ENCODE peak calls at places on chromosomes 3 and 15, in four cellular contexts. One of them, this sample, is unnamed.

GRCh38 chr3:38610436-38610835 is 39.1 kb downstream of the SCN5A start:
- DNase-seq in CD4-positive, alpha-beta T cell: no peak
- DNase-seq in stimulated activated CD4-positive, alpha-beta T cell treated with anti-CD3 and anti-CD28 coated beads, TNF-alpha, amount 100 ng/mL, for 24 hours: no peak
- DNase-seq in colonic mucosa: no peak
- DNase-seq in this sample: no peak

GRCh38 chr3:151843275-151843674 is 29.4 kb downstream of the AADAC start:
- DNase-seq in stimulated activated CD4-positive, alpha-beta T cell treated with anti-CD3 and anti-CD28 coated beads, TNF-alpha, amount 100 ng/mL, for 24 hours: no peak
- DNase-seq in CD4-positive, alpha-beta T cell: no peak
- DNase-seq in colonic mucosa: no peak
- DNase-seq in this sample: no peak

GRCh38 chr3:101379695-101380376 is 59.5 kb upstream of the IMPG2 start:
- DNase-seq in colonic mucosa: no peak
- DNase-seq in stimulated activated CD4-positive, alpha-beta T cell treated with anti-CD3 and anti-CD28 coated beads, TNF-alpha, amount 100 ng/mL, for 24 hours: no peak
- DNase-seq in CD4-positive, alpha-beta T cell: no peak
- DNase-seq in this sample: no peak

GRCh38 chr3:173135059-173135458 is 6.0 kb downstream of the SPATA16 start:
- DNase-seq in colonic mucosa: no peak
- DNase-seq in stimulated activated CD4-positive, alpha-beta T cell treated with anti-CD3 and anti-CD28 coated beads, TNF-alpha, amount 100 ng/mL, for 24 hours: no peak
- DNase-seq in CD4-positive, alpha-beta T cell: no peak
- DNase-seq in this sample: no peak

GRCh38 chr3:50050361-50050760 is 38.4 kb upstream of the RBM5 start:
- DNase-seq in CD4-positive, alpha-beta T cell: no peak
- DNase-seq in colonic mucosa: no peak
- DNase-seq in stimulated activated CD4-positive, alpha-beta T cell treated with anti-CD3 and anti-CD28 coated beads, TNF-alpha, amount 100 ng/mL, for 24 hours: no peak
- DNase-seq in this sample: no peak

GRCh38 chr15:70466895-70467529 is 296.3 kb downstream of the UACA start:
- DNase-seq in stimulated activated CD4-positive, alpha-beta T cell treated with anti-CD3 and anti-CD28 coated beads, TNF-alpha, amount 100 ng/mL, for 24 hours: peak
- DNase-seq in colonic mucosa: peak
- DNase-seq in CD4-positive, alpha-beta T cell: peak
- DNase-seq in this sample: peak

GRCh38 chr15:31062965-31063355 is 38.6 kb downstream of the TRPM1 start:
- DNase-seq in stimulated activated CD4-positive, alpha-beta T cell treated with anti-CD3 and anti-CD28 coated beads, TNF-alpha, amount 100 ng/mL, for 24 hours: no peak
- DNase-seq in colonic mucosa: no peak
- DNase-seq in CD4-positive, alpha-beta T cell: no peak
- DNase-seq in this sample: no peak

GRCh38 chr3:57778499-57778898 is 22.4 kb downstream of the SLMAP start:
- DNase-seq in CD4-positive, alpha-beta T cell: no peak
- DNase-seq in colonic mucosa: no peak
- DNase-seq in stimulated activated CD4-positive, alpha-beta T cell treated with anti-CD3 and anti-CD28 coated beads, TNF-alpha, amount 100 ng/mL, for 24 hours: no peak
- DNase-seq in this sample: no peak

GRCh38 chr3:108486910-108487309 is 23.5 kb downstream of the MYH15 start:
- DNase-seq in stimulated activated CD4-positive, alpha-beta T cell treated with anti-CD3 and anti-CD28 coated beads, TNF-alpha, amount 100 ng/mL, for 24 hours: no peak
- DNase-seq in colonic mucosa: no peak
- DNase-seq in CD4-positive, alpha-beta T cell: no peak
- DNase-seq in this sample: no peak

GRCh38 chr15:56351957-56352506 is 13.2 kb upstream of the TEX9 start:
- DNase-seq in CD4-positive, alpha-beta T cell: no peak
- DNase-seq in stimulated activated CD4-positive, alpha-beta T cell treated with anti-CD3 and anti-CD28 coated beads, TNF-alpha, amount 100 ng/mL, for 24 hours: no peak
- DNase-seq in colonic mucosa: no peak
- DNase-seq in this sample: no peak

GRCh38 chr15:23690015-23690414 is 2.9 kb upstream of the NDN start:
- DNase-seq in colonic mucosa: no peak
- DNase-seq in CD4-positive, alpha-beta T cell: no peak
- DNase-seq in stimulated activated CD4-positive, alpha-beta T cell treated with anti-CD3 and anti-CD28 coated beads, TNF-alpha, amount 100 ng/mL, for 24 hours: no peak
- DNase-seq in this sample: no peak

GRCh38 chr3:65855370-65856100 is 183.2 kb downstream of the MAGI1 start:
- DNase-seq in stimulated activated CD4-positive, alpha-beta T cell treated with anti-CD3 and anti-CD28 coated beads, TNF-alpha, amount 100 ng/mL, for 24 hours: no peak
- DNase-seq in colonic mucosa: no peak
- DNase-seq in CD4-positive, alpha-beta T cell: no peak
- DNase-seq in this sample: no peak

GRCh38 chr3:177934001-177934891 is 602.0 kb upstream of the KCNMB2 start:
- DNase-seq in colonic mucosa: no peak
- DNase-seq in CD4-positive, alpha-beta T cell: no peak
- DNase-seq in stimulated activated CD4-positive, alpha-beta T cell treated with anti-CD3 and anti-CD28 coated beads, TNF-alpha, amount 100 ng/mL, for 24 hours: no peak
- DNase-seq in this sample: no peak

GRCh38 chr3:120450914-120451669 is at the start of gene FSTL1:
- DNase-seq in colonic mucosa: peak
- DNase-seq in CD4-positive, alpha-beta T cell: no peak
- DNase-seq in stimulated activated CD4-positive, alpha-beta T cell treated with anti-CD3 and anti-CD28 coated beads, TNF-alpha, amount 100 ng/mL, for 24 hours: peak
- DNase-seq in this sample: peak

GRCh38 chr3:52247455-52248164 is 2.1 kb downstream of the PPM1M start:
- DNase-seq in colonic mucosa: no peak
- DNase-seq in CD4-positive, alpha-beta T cell: no peak
- DNase-seq in stimulated activated CD4-positive, alpha-beta T cell treated with anti-CD3 and anti-CD28 coated beads, TNF-alpha, amount 100 ng/mL, for 24 hours: no peak
- DNase-seq in this sample: no peak

GRCh38 chr3:9229325-9229724 is 20.1 kb downstream of the SRGAP3 start:
- DNase-seq in CD4-positive, alpha-beta T cell: no peak
- DNase-seq in colonic mucosa: no peak
- DNase-seq in stimulated activated CD4-positive, alpha-beta T cell treated with anti-CD3 and anti-CD28 coated beads, TNF-alpha, amount 100 ng/mL, for 24 hours: no peak
- DNase-seq in this sample: no peak

GRCh38 chr3:13021141-13021933 is 51.9 kb downstream of the IQSEC1 start:
- DNase-seq in colonic mucosa: no peak
- DNase-seq in CD4-positive, alpha-beta T cell: no peak
- DNase-seq in stimulated activated CD4-positive, alpha-beta T cell treated with anti-CD3 and anti-CD28 coated beads, TNF-alpha, amount 100 ng/mL, for 24 hours: no peak
- DNase-seq in this sample: no peak

GRCh38 chr3:47762233-47762632 is 19.5 kb downstream of the SMARCC1 start:
- DNase-seq in colonic mucosa: no peak
- DNase-seq in CD4-positive, alpha-beta T cell: no peak
- DNase-seq in stimulated activated CD4-positive, alpha-beta T cell treated with anti-CD3 and anti-CD28 coated beads, TNF-alpha, amount 100 ng/mL, for 24 hours: no peak
- DNase-seq in this sample: no peak

GRCh38 chr3:106827515-106828213 is 549.6 kb upstream of the CCDC54 start:
- DNase-seq in stimulated activated CD4-positive, alpha-beta T cell treated with anti-CD3 and anti-CD28 coated beads, TNF-alpha, amount 100 ng/mL, for 24 hours: no peak
- DNase-seq in colonic mucosa: no peak
- DNase-seq in CD4-positive, alpha-beta T cell: no peak
- DNase-seq in this sample: no peak

GRCh38 chr15:62533687-62534086 is 368.6 kb upstream of the C2CD4B start:
- DNase-seq in colonic mucosa: no peak
- DNase-seq in stimulated activated CD4-positive, alpha-beta T cell treated with anti-CD3 and anti-CD28 coated beads, TNF-alpha, amount 100 ng/mL, for 24 hours: no peak
- DNase-seq in CD4-positive, alpha-beta T cell: no peak
- DNase-seq in this sample: no peak

GRCh38 chr3:122013448-122013925 is 8.6 kb downstream of the ILDR1 start:
- DNase-seq in colonic mucosa: peak
- DNase-seq in stimulated activated CD4-positive, alpha-beta T cell treated with anti-CD3 and anti-CD28 coated beads, TNF-alpha, amount 100 ng/mL, for 24 hours: no peak
- DNase-seq in CD4-positive, alpha-beta T cell: no peak
- DNase-seq in this sample: peak

GRCh38 chr15:101314726-101315125 is 19.7 kb upstream of the SNRPA1 start:
- DNase-seq in stimulated activated CD4-positive, alpha-beta T cell treated with anti-CD3 and anti-CD28 coated beads, TNF-alpha, amount 100 ng/mL, for 24 hours: no peak
- DNase-seq in colonic mucosa: no peak
- DNase-seq in CD4-positive, alpha-beta T cell: no peak
- DNase-seq in this sample: no peak

GRCh38 chr15:66844041-66844746 is 142.2 kb downstream of the SMAD6 start:
- DNase-seq in CD4-positive, alpha-beta T cell: no peak
- DNase-seq in stimulated activated CD4-positive, alpha-beta T cell treated with anti-CD3 and anti-CD28 coated beads, TNF-alpha, amount 100 ng/mL, for 24 hours: no peak
- DNase-seq in colonic mucosa: no peak
- DNase-seq in this sample: no peak

GRCh38 chr3:117524890-117525289 is 815.3 kb downstream of the TUSC7 start:
- DNase-seq in stimulated activated CD4-positive, alpha-beta T cell treated with anti-CD3 and anti-CD28 coated beads, TNF-alpha, amount 100 ng/mL, for 24 hours: no peak
- DNase-seq in CD4-positive, alpha-beta T cell: no peak
- DNase-seq in colonic mucosa: no peak
- DNase-seq in this sample: no peak

GRCh38 chr3:196073188-196073838 is 8.6 kb downstream of the TFRC start:
- DNase-seq in CD4-positive, alpha-beta T cell: peak
- DNase-seq in stimulated activated CD4-positive, alpha-beta T cell treated with anti-CD3 and anti-CD28 coated beads, TNF-alpha, amount 100 ng/mL, for 24 hours: peak
- DNase-seq in colonic mucosa: peak
- DNase-seq in this sample: no peak

GRCh38 chr15:98823012-98823458 is 174.7 kb downstream of the IGF1R start:
- DNase-seq in CD4-positive, alpha-beta T cell: no peak
- DNase-seq in colonic mucosa: no peak
- DNase-seq in stimulated activated CD4-positive, alpha-beta T cell treated with anti-CD3 and anti-CD28 coated beads, TNF-alpha, amount 100 ng/mL, for 24 hours: no peak
- DNase-seq in this sample: no peak

GRCh38 chr3:141793476-141794260 is 30.5 kb downstream of the GRK7 start:
- DNase-seq in stimulated activated CD4-positive, alpha-beta T cell treated with anti-CD3 and anti-CD28 coated beads, TNF-alpha, amount 100 ng/mL, for 24 hours: no peak
- DNase-seq in CD4-positive, alpha-beta T cell: no peak
- DNase-seq in colonic mucosa: no peak
- DNase-seq in this sample: no peak

GRCh38 chr3:88141458-88142083 is 8.2 kb upstream of the C3orf38 start:
- DNase-seq in colonic mucosa: no peak
- DNase-seq in CD4-positive, alpha-beta T cell: no peak
- DNase-seq in stimulated activated CD4-positive, alpha-beta T cell treated with anti-CD3 and anti-CD28 coated beads, TNF-alpha, amount 100 ng/mL, for 24 hours: no peak
- DNase-seq in this sample: no peak

GRCh38 chr3:45612918-45613602 is 18.5 kb downstream of the LIMD1 start:
- DNase-seq in stimulated activated CD4-positive, alpha-beta T cell treated with anti-CD3 and anti-CD28 coated beads, TNF-alpha, amount 100 ng/mL, for 24 hours: no peak
- DNase-seq in colonic mucosa: no peak
- DNase-seq in CD4-positive, alpha-beta T cell: no peak
- DNase-seq in this sample: no peak

GRCh38 chr3:144963810-144964209 is 992.2 kb downstream of the DIPK2A start:
- DNase-seq in CD4-positive, alpha-beta T cell: no peak
- DNase-seq in colonic mucosa: no peak
- DNase-seq in stimulated activated CD4-positive, alpha-beta T cell treated with anti-CD3 and anti-CD28 coated beads, TNF-alpha, amount 100 ng/mL, for 24 hours: no peak
- DNase-seq in this sample: no peak

GRCh38 chr3:86178095-86178494 is 812.9 kb downstream of the VGLL3 start:
- DNase-seq in CD4-positive, alpha-beta T cell: no peak
- DNase-seq in colonic mucosa: no peak
- DNase-seq in stimulated activated CD4-positive, alpha-beta T cell treated with anti-CD3 and anti-CD28 coated beads, TNF-alpha, amount 100 ng/mL, for 24 hours: no peak
- DNase-seq in this sample: no peak

This sample was measured in mucosa of descending colon.